ENCODE peak calls at places on chromosomes 3 and 15, in seven cellular contexts. S is NCI-H2081; L is COR-L47; V is AG09309; W is nucleus accumbens; J is ELR; H is stimulated activated CD8-positive, alpha-beta memory T cell treated with anti-CD3 and anti-CD28 coated beads, Interleukin-15, amount 100 ng/mL, for 4 hours. P is an unnamed sample.

GRCh38 chr3:64248247-64248646 is 23.0 kb upstream of the PRICKLE2 start:
- DNase-seq in S (no peak), L (no peak), V (no peak), W (no peak), J (no peak), H (no peak), P (no peak)

GRCh38 chr3:27431116-27431515 is 53.1 kb downstream of the SLC4A7 start:
- DNase-seq in S (no peak), L (no peak), V (peak), W (no peak), J (peak), H (no peak), P (no peak)

GRCh38 chr3:13890377-13891016 is 10.6 kb upstream of the WNT7A start:
- DNase-seq in S (no peak), L (no peak), V (no peak), W (no peak), J (no peak), H (no peak), P (no peak)

GRCh38 chr3:160801386-160802118 is 45.5 kb downstream of the PPM1L start:
- DNase-seq in S (no peak), L (no peak), V (peak), W (no peak), J (no peak), H (no peak), P (no peak)

GRCh38 chr3:123163146-123163545 is 38.6 kb upstream of the SEC22A start:
- DNase-seq in S (no peak), L (no peak), V (no peak), W (no peak), J (no peak), H (no peak), P (no peak)

GRCh38 chr15:88023956-88024355 is 232.6 kb downstream of the NTRK3 start:
- DNase-seq in S (no peak), L (no peak), V (no peak), W (no peak), J (no peak), H (no peak), P (peak)

GRCh38 chr3:117168896-117169295 is 459.3 kb downstream of the TUSC7 start:
- DNase-seq in S (no peak), L (no peak), V (no peak), W (no peak), J (no peak), H (no peak), P (no peak)

GRCh38 chr3:158101330-158102218 is 4.6 kb downstream of the SHOX2 start:
- DNase-seq in S (no peak), L (no peak), V (no peak), W (no peak), J (no peak), H (no peak), P (no peak)

GRCh38 chr3:133963657-133964396 is 65.9 kb downstream of the SLCO2A1 start:
- DNase-seq in S (no peak), L (no peak), V (no peak), W (no peak), J (no peak), H (no peak), P (no peak)

GRCh38 chr3:74442683-74443082 is 171.8 kb downstream of the CNTN3 start:
- DNase-seq in S (no peak), L (no peak), V (no peak), W (no peak), J (no peak), H (no peak), P (no peak)

GRCh38 chr3:73469331-73469730 is 155.4 kb downstream of the PDZRN3 start:
- DNase-seq in S (no peak), L (no peak), V (no peak), W (no peak), J (no peak), H (no peak), P (no peak)

GRCh38 chr3:155015776-155016451 is 64.2 kb upstream of the MME start:
- DNase-seq in S (no peak), L (no peak), V (no peak), W (no peak), J (no peak), H (no peak), P (no peak)

GRCh38 chr3:171353423-171353822 is 106.8 kb downstream of the TNIK start:
- DNase-seq in S (no peak), L (no peak), V (no peak), W (no peak), J (peak), H (no peak), P (no peak)

GRCh38 chr15:60115579-60116415 is 111.7 kb downstream of the FOXB1 start:
- DNase-seq in S (no peak), L (peak), V (peak), W (no peak), J (no peak), H (no peak), P (peak)

GRCh38 chr3:141477224-141477623 is 9.6 kb upstream of the RASA2 start:
- DNase-seq in S (no peak), L (no peak), V (peak), W (no peak), J (peak), H (no peak), P (no peak)

GRCh38 chr3:25547928-25548327 is 116.8 kb downstream of the TOP2B start:
- DNase-seq in S (no peak), L (no peak), V (no peak), W (no peak), J (no peak), H (no peak), P (no peak)

GRCh38 chr15:80419546-80419945 is 15.4 kb downstream of the ARNT2 start:
- DNase-seq in S (no peak), L (no peak), V (no peak), W (no peak), J (no peak), H (no peak), P (no peak)

GRCh38 chr15:39194431-39194830 is 386.4 kb upstream of the THBS1 start:
- DNase-seq in S (no peak), L (no peak), V (peak), W (no peak), J (no peak), H (no peak), P (no peak)

GRCh38 chr3:21154911-21155310 is 596.1 kb downstream of the ZNF385D start:
- DNase-seq in S (no peak), L (no peak), V (no peak), W (no peak), J (no peak), H (no peak), P (no peak)

GRCh38 chr15:69140306-69140705 is 20.1 kb upstream of the GLCE start:
- DNase-seq in S (no peak), L (no peak), V (no peak), W (no peak), J (no peak), H (no peak), P (no peak)

GRCh38 chr15:53102483-53102882 is 312.3 kb upstream of the ONECUT1 start:
- DNase-seq in S (no peak), L (no peak), V (no peak), W (no peak), J (no peak), H (no peak), P (no peak)

GRCh38 chr15:90638241-90638691 is 78.9 kb upstream of the BLM start:
- DNase-seq in S (peak), L (peak), V (no peak), W (no peak), J (no peak), H (no peak), P (no peak)

GRCh38 chr15:66253643-66254363 is at the start of gene MEGF11:
- DNase-seq in S (peak), L (no peak), V (no peak), W (peak), J (peak), H (no peak), P (peak)

P was measured in NCI-H345.